ENCODE peak calls at places on chromosomes 16 and 17, in eight cellular contexts. R is tibial artery; L is CD8-positive, alpha-beta T cell; S is stomach; K is cardiac muscle cell; D is fibroblast of lung; C is A549; P is adrenal gland. F is an unnamed sample. For H3K4me1, the result is how much of the 10 kb centered on the place peaks cover.

GRCh38 chr16:68798398-68798797 is 44.9 kb upstream of the TANGO6 start:
- DNase-seq in R (no peak), L (no peak), S (no peak), K (no peak), D (no peak), C (no peak), P (no peak), F (no peak)

GRCh38 chr17:82244413-82245140 is 15.7 kb downstream of the SLC16A3 start:
- DNase-seq in R (no peak), L (no peak), S (no peak), K (peak), D (peak), C (peak), P (no peak), F (no peak)

GRCh38 chr16:56252835-56253234 is 61.5 kb downstream of the GNAO1 start:
- DNase-seq in R (peak), L (no peak), S (no peak), K (no peak), D (no peak), C (no peak), P (peak), F (peak)

GRCh38 chr16:46972971-46973456 is 460 bp downstream of the DNAJA2 start:
- DNase-seq in R (peak), L (peak), S (peak), K (peak), D (no peak), C (no peak), P (peak), F (peak)

GRCh38 chr17:19270347-19270950 is 33.3 kb downstream of the EPN2 start:
- DNase-seq in R (no peak), L (no peak), S (no peak), K (no peak), D (no peak), C (no peak), P (no peak), F (peak)

GRCh38 chr16:57306676-57307341 is 22.3 kb upstream of the PLLP start:
- DNase-seq in R (peak), L (no peak), S (peak), K (no peak), D (no peak), C (no peak), P (no peak), F (no peak)

GRCh38 chr16:61887903-61888302 is 148.3 kb downstream of the CDH8 start:
- DNase-seq in R (no peak), L (no peak), S (no peak), K (peak), D (no peak), C (peak), P (peak), F (no peak)

GRCh38 chr17:75925912-75926311 is 14.9 kb downstream of the FBF1 start:
- DNase-seq in R (no peak), L (no peak), S (no peak), K (no peak), D (no peak), C (no peak), P (no peak), F (no peak)

GRCh38 chr17:83173997-83174858 is 94.8 kb downstream of the METRNL start:
- DNase-seq in R (no peak), L (peak), S (no peak), K (peak), D (no peak), C (peak), P (no peak), F (peak)

GRCh38 chr16:28182183-28182582 is 29.6 kb downstream of the XPO6 start:
- DNase-seq in R (no peak), L (no peak), S (no peak), K (no peak), D (peak), C (no peak), P (no peak), F (no peak)

GRCh38 chr17:81239714-81240555 is 817 bp downstream of the NDUFAF8 start:
- DNase-seq in R (no peak), L (no peak), S (no peak), K (no peak), D (no peak), C (peak), P (no peak), F (no peak)

GRCh38 chr16:19014456-19014855 is 30.7 kb downstream of the TMC7 start:
- DNase-seq in R (no peak), L (no peak), S (no peak), K (peak), D (no peak), C (peak), P (peak), F (no peak)

GRCh38 chr16:48687421-48688038 is 77.5 kb upstream of the N4BP1 start:
- DNase-seq in R (no peak), L (no peak), S (peak), K (peak), D (peak), C (peak), P (peak), F (peak)

GRCh38 chr17:1109606-1110523 is 69.9 kb downstream of the ABR start:
- DNase-seq in R (no peak), L (no peak), S (peak), K (no peak), D (no peak), C (peak), P (no peak), F (no peak)

GRCh38 chr16:87824016-87824990 is 45.0 kb downstream of the SLC7A5 start:
- DNase-seq in R (no peak), L (no peak), S (no peak), K (no peak), D (no peak), C (peak), P (no peak), F (peak)
- H3K4me1 ChIP-seq in R (under half), L (under half), S (under half), K (under half), D (under half), C (half or more), P (under half), F (under half)

GRCh38 chr16:72219282-72219681 is 47.3 kb upstream of the PMFBP1 start:
- DNase-seq in R (no peak), L (no peak), S (no peak), K (no peak), D (no peak), C (no peak), P (no peak), F (no peak)
- TF ChIP-seq CTCF in R (no peak), L (no peak), S (no peak), K (no peak), D (no peak), C (no peak), P (no peak), F (no peak)

DNA sequence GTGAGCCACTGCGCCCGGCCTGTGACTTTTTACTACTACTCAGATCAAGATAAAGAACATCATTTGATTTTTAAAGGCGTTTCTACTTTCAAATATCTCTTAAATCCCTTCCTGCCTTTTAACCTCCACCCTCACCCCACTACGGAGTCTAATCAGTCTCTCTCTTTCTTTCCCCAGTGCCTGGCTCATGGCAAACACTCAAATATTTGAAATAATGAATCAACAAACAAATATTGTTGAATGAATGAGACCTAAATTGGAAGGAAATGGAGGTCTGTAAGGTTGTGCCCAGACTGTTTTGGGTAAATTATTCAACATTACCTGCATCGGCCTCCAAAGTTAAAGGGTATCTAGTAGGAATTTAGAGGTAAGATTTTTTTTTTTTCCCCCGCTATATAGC is 14.7 kb downstream of the COPZ2 start:
- DNase-seq in R (no peak), L (no peak), S (no peak), K (no peak), D (no peak), C (peak), P (no peak), F (no peak)
- H3K4me1 ChIP-seq in R (under half), L (under half), S (under half), K (under half), D (under half), C (under half), P (under half), F (under half)

DNA sequence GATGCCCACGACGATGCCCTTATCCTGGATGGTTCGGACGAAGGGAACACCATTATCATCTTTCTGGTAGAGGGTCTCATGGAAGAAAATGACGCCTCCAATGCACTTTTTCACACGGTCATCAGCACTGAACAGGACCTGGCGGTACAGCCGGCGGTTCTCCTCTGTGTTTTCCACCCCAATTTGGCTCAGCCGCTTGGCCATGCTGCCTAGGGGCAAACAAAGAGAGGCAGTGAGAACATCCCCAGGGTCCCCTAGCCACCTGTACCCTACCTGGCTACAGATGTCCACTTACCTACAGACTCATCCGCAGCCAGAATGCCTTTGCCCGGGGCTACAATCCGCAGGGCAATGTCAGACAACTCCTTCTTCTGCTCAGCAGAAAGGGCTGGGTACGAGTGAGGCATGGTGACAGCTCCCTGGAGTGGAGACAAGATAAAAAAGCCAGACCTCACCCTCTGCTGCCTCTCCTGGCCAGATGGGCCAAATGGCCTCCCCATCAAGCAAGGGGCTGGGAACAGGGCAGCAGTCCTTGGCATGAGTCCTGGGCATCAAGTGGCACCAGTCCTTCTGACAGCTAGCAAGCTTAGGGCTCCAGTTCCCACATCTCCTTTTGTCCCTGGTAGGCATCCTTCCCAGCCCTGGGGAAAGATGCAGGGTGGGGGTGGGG is 1.4 kb downstream of the ALDOC start:
- DNase-seq in R (no peak), L (no peak), S (no peak), K (no peak), D (no peak), C (no peak), P (no peak), F (no peak)
- TF ChIP-seq CTCF in R (no peak), L (no peak), S (no peak), K (no peak), D (no peak), C (no peak), P (no peak), F (no peak)

GRCh38 chr17:43958953-43959352 is 5.2 kb upstream of the PYY start:
- DNase-seq in R (no peak), L (no peak), S (no peak), K (no peak), D (peak), C (no peak), P (no peak), F (no peak)

GRCh38 chr17:43952351-43952723 is 1.4 kb downstream of the PYY start:
- DNase-seq in R (no peak), L (no peak), S (no peak), K (peak), D (no peak), C (no peak), P (no peak), F (no peak)

GRCh38 chr17:43952724-43953666 is 745 bp downstream of the PYY start:
- DNase-seq in R (no peak), L (no peak), S (no peak), K (no peak), D (no peak), C (no peak), P (no peak), F (no peak)

GRCh38 chr17:43953746-43954145 is at the start of gene PYY:
- DNase-seq in R (no peak), L (no peak), S (no peak), K (no peak), D (no peak), C (no peak), P (no peak), F (peak)

GRCh38 chr17:43956222-43956621 is 2.5 kb upstream of the PYY start:
- DNase-seq in R (no peak), L (no peak), S (no peak), K (no peak), D (no peak), C (no peak), P (no peak), F (no peak)
- H3K4me1 ChIP-seq in R (under half), L (under half), S (under half), K (under half), D (under half), C (under half), P (under half), F (under half)

DNA sequence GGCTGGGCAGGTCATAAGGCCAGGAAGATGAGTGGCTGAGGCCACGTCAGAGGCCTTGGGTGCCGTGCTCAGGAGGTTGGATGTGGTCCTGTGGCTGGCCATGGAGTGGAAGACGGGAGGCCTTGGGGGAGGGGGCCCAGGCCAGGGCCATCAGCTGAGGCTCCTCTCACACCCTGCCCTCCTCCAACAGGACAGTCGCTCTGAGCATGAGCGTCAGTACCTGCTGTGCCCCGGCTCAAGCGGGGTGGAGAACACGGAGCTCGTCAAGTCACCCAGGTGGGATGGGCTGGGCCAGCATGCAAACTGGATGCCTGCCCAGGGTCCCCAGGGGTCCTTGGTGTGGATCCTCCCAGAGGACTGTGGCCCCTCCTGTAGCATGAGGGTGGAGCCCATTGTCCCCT is 19.2 kb downstream of the POLR3E start:
- DNase-seq in R (no peak), L (peak), S (no peak), K (no peak), D (no peak), C (no peak), P (no peak), F (peak)
- TF ChIP-seq CTCF in R (no peak), L (no peak), S (no peak), K (no peak), D (no peak), C (no peak), P (no peak), F (no peak)

GRCh38 chr16:29748077-29748759 is 2.4 kb upstream of the C16orf54 start:
- DNase-seq in R (no peak), L (no peak), S (no peak), K (no peak), D (no peak), C (no peak), P (no peak), F (no peak)
- H3K4me1 ChIP-seq in R (under half), L (under half), S (under half), K (under half), D (under half), C (under half), P (under half), F (under half)

DNA sequence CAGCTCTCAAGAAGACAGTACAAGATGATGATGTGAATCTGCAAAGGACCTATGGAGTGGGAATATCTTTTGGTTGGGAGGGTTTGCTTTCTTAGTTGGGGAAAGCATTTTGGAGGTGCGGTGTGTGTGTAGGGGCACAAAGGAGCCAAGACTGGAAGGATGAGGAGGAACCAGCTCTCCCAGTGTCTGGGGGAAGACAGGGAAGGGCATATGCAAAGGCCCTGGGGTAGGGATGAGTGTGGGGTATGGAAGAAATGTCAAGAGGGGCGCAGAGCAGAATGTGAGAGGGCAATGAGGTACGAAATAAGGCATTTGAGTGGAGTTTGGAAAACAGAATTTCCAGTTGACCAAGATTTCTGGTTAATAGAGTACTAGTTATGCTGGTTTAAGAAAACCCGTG is 187.4 kb downstream of the SNX29 start:
- DNase-seq in R (no peak), L (no peak), S (no peak), K (no peak), D (no peak), C (no peak), P (no peak), F (no peak)
- TF ChIP-seq CTCF in R (no peak), L (no peak), S (no peak), K (no peak), D (no peak), C (no peak), P (no peak), F (no peak)

DNA sequence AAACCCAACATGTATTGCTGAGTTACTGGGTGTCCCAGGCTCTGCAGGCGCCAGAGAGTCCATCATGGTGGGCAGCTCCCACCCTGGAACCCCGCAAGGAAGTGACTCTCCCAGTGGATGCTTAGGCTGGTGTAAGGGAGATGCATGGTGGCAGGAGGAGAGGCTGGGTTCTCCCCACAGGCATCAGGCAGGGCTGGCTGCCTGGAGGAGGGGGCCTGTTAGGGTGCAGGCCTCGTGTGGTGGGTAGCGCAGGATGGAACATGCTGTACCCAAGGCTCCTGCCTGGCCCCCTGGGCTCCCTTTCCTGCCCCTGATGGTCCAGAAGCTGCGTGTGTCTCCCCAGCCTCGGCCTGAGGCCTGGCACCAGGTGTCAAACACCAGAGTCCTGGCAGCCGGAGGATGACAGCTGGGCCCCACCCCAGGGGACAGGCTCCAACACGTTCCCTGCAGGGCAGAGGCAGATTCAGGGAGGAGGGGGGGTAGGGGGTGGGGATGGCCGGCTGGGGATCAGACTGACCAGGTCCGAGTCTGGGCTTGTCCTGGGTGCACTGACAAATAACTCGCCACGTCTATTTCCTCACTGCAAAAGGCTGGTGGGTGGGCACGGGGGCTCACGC is 40.2 kb upstream of the CIBAR2 start:
- DNase-seq in R (no peak), L (no peak), S (no peak), K (no peak), D (no peak), C (no peak), P (no peak), F (no peak)
- H3K4me1 ChIP-seq in R (under half), L (under half), S (under half), K (under half), D (under half), C (under half), P (under half), F (under half)